ENCODE peak calls at places on chromosomes 7 and 10, in five cellular contexts. B, S, E, J and I are unnamed samples.

GRCh38 chr10:131812012-131812403 is 88.8 kb upstream of the PPP2R2D start:
- DNase-seq in B (no peak), S (no peak), E (no peak), J (peak), I (no peak)

GRCh38 chr10:14674376-14675050 is 100.2 kb downstream of the FAM107B start:
- DNase-seq in B (no peak), S (no peak), E (no peak), J (no peak), I (no peak)

GRCh38 chr7:94003446-94004023 is 620 bp downstream of the BET1 start:
- DNase-seq in B (no peak), S (peak), E (peak), J (no peak), I (no peak)

GRCh38 chr10:43193496-43194080 is 55.3 kb downstream of the CSGALNACT2 start:
- DNase-seq in B (no peak), S (no peak), E (no peak), J (no peak), I (no peak)

GRCh38 chr7:51017576-51018535 is 235.2 kb upstream of the GRB10 start:
- DNase-seq in B (no peak), S (no peak), E (no peak), J (peak), I (no peak)

GRCh38 chr10:82953331-82953730 is 1078.3 kb downstream of the NRG3 start:
- DNase-seq in B (no peak), S (peak), E (no peak), J (no peak), I (no peak)

GRCh38 chr10:119319161-119319919 is 112.0 kb downstream of the GRK5 start:
- DNase-seq in B (no peak), S (no peak), E (no peak), J (no peak), I (no peak)

GRCh38 chr7:19069842-19070241 is 47.6 kb downstream of the TWIST1 start:
- DNase-seq in B (no peak), S (peak), E (peak), J (no peak), I (peak)

GRCh38 chr10:98331888-98332287 is 63.9 kb upstream of the LOXL4 start:
- DNase-seq in B (no peak), S (no peak), E (peak), J (no peak), I (no peak)

GRCh38 chr7:41870505-41871138 is 167.7 kb upstream of the INHBA start:
- DNase-seq in B (no peak), S (peak), E (peak), J (no peak), I (no peak)

GRCh38 chr7:43294080-43294630 is 181.7 kb downstream of the HECW1 start:
- DNase-seq in B (no peak), S (peak), E (peak), J (no peak), I (peak)

GRCh38 chr10:89644691-89644966 is 413 bp downstream of the PANK1 start:
- DNase-seq in B (no peak), S (no peak), E (no peak), J (no peak), I (no peak)

GRCh38 chr7:98250789-98251188 is 1.2 kb downstream of the TECPR1 start:
- DNase-seq in B (peak), S (no peak), E (no peak), J (no peak), I (no peak)

GRCh38 chr10:16843252-16843870 is 26.1 kb upstream of the RSU1 start:
- DNase-seq in B (no peak), S (peak), E (peak), J (no peak), I (peak)

GRCh38 chr10:15824498-15824897 is 35.8 kb downstream of the MINDY3 start:
- DNase-seq in B (no peak), S (peak), E (peak), J (no peak), I (peak)

GRCh38 chr7:16504019-16504418 is 22.6 kb upstream of the LRRC72 start:
- DNase-seq in B (no peak), S (peak), E (peak), J (no peak), I (no peak)

GRCh38 chr10:6504296-6504695 is 75.8 kb downstream of the PRKCQ start:
- DNase-seq in B (no peak), S (no peak), E (no peak), J (no peak), I (no peak)

GRCh38 chr7:54201501-54201900 is 340.7 kb upstream of the VSTM2A start:
- DNase-seq in B (no peak), S (no peak), E (no peak), J (no peak), I (no peak)

GRCh38 chr7:142563470-142563869 is 185.8 kb upstream of the PRSS1 start:
- DNase-seq in B (no peak), S (peak), E (peak), J (no peak), I (no peak)

GRCh38 chr10:43262902-43263466 is 3.9 kb downstream of the RASGEF1A start:
- DNase-seq in B (no peak), S (no peak), E (no peak), J (no peak), I (no peak)

GRCh38 chr10:3435671-3436070 is 263.1 kb upstream of the PITRM1 start:
- DNase-seq in B (no peak), S (peak), E (peak), J (no peak), I (peak)

GRCh38 chr10:29099001-29099400 is 189.9 kb upstream of the LYZL1 start:
- DNase-seq in B (no peak), S (no peak), E (no peak), J (no peak), I (no peak)

GRCh38 chr7:916291-916941 is 38.1 kb downstream of the ADAP1 start:
- DNase-seq in B (no peak), S (peak), E (no peak), J (no peak), I (no peak)

GRCh38 chr10:11746883-11747539 is 4.8 kb downstream of the ECHDC3 start:
- DNase-seq in B (no peak), S (no peak), E (no peak), J (no peak), I (peak)

GRCh38 chr7:35729061-35729783 is 34.3 kb upstream of the HERPUD2 start:
- DNase-seq in B (no peak), S (no peak), E (no peak), J (no peak), I (no peak)

GRCh38 chr7:33262476-33262875 is 133.1 kb downstream of the BBS9 start:
- DNase-seq in B (no peak), S (peak), E (peak), J (no peak), I (peak)

DNA sequence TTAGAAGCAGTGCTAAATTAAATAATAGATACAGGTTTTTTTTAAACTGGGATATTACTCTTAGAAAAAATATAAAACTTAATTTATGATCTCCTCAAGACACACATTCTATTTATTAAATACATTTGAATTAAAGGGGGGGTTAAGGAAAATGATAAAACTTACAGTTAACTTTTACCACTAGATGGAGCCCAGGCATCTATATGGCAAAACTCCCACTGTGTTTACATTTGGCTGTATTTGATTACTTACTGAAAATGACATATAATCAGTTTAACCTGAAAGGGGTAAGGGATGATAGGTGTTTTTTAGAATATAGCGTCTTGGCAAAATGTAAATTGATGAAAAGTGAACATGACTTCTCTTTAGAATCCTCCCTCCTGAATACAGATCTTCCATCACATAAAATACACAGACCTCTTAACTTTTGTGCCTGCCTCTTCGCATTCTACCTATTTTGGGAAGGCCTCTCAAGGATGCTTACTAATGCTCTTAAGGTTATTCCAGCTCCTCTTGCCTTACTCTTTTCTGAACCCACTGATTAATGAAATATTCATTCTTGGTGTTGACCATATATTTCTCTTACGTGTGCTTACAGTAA is 235.7 kb downstream of the AGMO start:
- DNase-seq in B (no peak), S (peak), E (peak), J (no peak), I (peak)
- TF ChIP-seq CTCF in B (no peak), S (peak), E (peak), J (peak), I (peak)

GRCh38 chr7:108097703-108098102 is 32.5 kb downstream of the LAMB4 start:
- DNase-seq in B (no peak), S (no peak), E (no peak), J (no peak), I (peak)
- TF ChIP-seq CTCF in B (no peak), S (no peak), E (peak), J (no peak), I (peak)

GRCh38 chr10:80497187-80498038 is 40.3 kb upstream of the SH2D4B start:
- DNase-seq in B (no peak), S (peak), E (peak), J (peak), I (peak)

GRCh38 chr10:80496555-80497172 is 41.0 kb upstream of the SH2D4B start:
- DNase-seq in B (no peak), S (no peak), E (no peak), J (no peak), I (no peak)

GRCh38 chr10:80500572-80501380 is 36.9 kb upstream of the SH2D4B start:
- DNase-seq in B (no peak), S (no peak), E (peak), J (no peak), I (peak)

GRCh38 chr10:80498039-80498832 is 39.5 kb upstream of the SH2D4B start:
- DNase-seq in B (no peak), S (no peak), E (no peak), J (no peak), I (no peak)

DNA sequence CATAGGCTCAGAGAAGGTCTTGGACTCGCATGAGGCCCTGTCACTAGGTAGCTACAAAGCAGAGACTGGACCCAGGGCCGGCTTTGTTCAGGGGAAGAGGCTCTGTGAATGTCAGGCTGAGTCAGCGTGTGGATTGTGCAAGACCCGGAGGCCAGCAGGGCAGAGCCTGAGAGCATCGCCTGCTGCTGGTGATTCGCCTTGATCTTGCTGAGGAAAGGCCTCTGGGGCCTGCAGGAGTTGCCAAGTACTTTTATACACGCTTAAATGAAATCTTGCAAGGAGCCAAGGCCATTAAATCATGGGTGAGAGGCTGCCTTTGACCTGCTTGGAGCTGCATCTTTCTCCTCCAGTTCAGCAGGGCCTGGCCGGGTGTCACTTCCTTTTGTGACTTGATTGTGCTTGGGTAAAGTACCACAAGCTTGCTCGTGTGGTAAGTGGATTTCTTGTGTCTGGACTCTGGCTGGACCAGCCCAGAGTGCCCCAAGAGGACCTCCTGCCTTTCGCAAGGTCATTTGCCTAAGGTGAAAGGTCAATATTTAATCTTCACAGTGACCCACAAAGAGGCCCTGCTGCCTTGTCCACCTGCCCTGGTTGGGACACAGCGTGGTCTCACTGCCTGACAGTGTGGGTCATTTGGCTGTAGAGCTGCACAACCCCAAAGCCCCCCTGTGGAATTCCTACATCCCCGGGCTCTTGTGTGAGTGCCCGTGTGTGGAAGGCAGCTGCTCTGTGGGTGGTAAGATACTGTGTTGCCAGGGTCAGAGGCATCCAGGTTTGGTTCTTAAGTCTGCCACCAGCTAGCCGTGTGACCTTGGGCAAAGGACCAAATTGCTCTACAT is 38.6 kb upstream of the SH2D4B start:
- DNase-seq in B (peak), S (peak), E (peak), J (peak), I (peak)
- TF ChIP-seq CTCF in B (no peak), S (no peak), E (no peak), J (no peak), I (no peak)

DNA sequence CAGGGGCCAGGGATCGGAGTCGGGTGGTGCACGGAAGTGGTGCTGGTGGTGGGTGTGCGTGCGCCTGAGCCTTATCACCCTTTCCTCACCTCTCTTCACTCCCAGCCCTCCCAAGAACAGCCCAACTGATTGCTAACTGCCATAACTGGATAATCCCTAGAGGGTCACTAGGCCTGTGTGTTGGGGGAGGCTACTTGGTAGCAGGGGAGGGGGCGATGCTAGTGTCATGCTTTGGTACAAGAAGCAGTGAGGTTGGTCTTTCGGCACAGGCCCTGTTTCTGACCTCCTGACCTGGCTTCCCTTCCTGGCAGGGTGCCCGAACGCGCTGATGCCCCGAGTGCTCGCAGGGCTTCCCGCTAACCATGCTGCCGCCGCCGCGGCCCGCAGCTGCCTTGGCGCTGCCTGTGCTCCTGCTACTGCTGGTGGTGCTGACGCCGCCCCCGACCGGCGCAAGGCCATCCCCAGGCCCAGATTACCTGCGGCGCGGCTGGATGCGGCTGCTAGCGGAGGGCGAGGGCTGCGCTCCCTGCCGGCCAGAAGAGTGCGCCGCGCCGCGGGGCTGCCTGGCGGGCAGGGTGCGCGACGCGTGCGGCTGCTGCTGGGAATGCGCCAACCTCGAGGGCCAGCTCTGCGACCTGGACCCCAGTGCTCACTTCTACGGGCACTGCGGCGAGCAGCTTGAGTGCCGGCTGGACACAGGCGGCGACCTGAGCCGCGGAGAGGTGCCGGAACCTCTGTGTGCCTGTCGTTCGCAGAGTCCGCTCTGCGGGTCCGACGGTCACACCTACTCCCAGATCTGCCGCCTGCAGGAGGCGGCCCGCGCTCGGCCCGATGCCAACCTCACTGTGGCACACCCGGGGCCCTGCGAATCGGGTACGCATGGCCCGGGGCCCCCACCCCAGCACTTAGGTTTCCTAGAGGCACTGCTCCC is 707 bp downstream of the KAZALD1 start:
- DNase-seq in B (peak), S (peak), E (peak), J (no peak), I (peak)
- TF ChIP-seq CTCF in B (peak), S (peak), E (no peak), J (peak), I (peak)

GRCh38 chr10:76354349-76354748 is 922.9 kb downstream of the LRMDA start:
- DNase-seq in B (no peak), S (no peak), E (no peak), J (no peak), I (no peak)

GRCh38 chr10:76354921-76355320 is 923.5 kb downstream of the LRMDA start:
- DNase-seq in B (no peak), S (no peak), E (no peak), J (no peak), I (no peak)

GRCh38 chr10:76359001-76359400 is 927.6 kb downstream of the LRMDA start:
- DNase-seq in B (no peak), S (peak), E (peak), J (no peak), I (no peak)

GRCh38 chr10:76356557-76356956 is 925.1 kb downstream of the LRMDA start:
- DNase-seq in B (no peak), S (peak), E (peak), J (no peak), I (no peak)

DNA sequence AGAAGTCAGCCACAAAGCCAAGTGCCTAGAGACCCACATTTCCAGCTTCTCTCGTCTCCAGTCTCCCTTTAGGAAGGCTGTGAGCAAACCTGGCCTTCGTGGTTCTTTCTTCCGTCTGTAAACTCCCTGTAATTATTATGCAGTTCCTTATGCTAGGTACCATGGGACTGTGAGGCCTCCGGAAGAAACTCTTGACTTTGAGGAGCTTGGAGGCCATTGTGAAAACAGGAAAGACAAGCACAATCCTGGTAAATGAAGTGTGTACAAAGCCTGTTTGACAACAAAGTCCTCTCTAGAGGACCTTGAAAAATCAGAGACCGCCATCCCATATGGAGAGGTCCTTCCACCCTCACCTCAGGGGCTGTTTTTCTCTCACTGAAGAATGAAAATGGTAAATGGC is 926.3 kb downstream of the LRMDA start:
- DNase-seq in B (no peak), S (no peak), E (no peak), J (no peak), I (no peak)
- TF ChIP-seq CTCF in B (no peak), S (no peak), E (no peak), J (no peak), I (no peak)

DNA sequence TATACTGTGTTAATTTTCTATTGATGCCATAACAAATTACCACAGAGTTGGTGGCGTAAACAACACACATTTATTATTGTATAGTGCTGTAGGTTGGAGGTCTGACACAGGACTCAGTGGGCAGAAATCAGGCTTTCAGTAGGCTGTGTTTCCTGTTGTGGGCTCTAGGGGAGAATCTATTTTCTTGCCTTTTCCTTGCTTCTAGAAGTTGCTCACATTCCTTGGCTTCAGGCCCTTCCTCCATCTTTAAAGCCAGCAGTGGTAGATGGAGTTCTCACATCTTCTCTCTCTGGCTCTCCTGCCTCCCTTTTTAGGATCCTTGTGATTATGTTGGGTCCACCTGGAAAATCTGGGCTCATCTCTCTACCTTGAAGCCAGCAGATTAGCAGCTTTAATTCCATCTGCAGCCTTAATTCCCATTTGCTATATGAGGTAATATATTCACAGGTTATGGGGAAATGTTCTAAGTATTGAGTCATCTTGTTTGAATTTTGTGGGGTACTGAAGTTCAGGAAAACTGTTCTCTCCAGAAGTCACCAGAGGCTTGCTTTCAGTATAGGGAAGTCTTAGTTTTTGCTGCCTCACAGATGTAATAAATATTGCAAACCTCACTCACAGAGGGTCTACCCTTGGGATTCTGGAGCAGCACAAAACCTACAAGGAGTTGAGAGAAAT is 38.9 kb downstream of the CCNY start:
- DNase-seq in B (no peak), S (peak), E (peak), J (no peak), I (peak)
- TF ChIP-seq CTCF in B (no peak), S (no peak), E (peak), J (no peak), I (peak)

DNA sequence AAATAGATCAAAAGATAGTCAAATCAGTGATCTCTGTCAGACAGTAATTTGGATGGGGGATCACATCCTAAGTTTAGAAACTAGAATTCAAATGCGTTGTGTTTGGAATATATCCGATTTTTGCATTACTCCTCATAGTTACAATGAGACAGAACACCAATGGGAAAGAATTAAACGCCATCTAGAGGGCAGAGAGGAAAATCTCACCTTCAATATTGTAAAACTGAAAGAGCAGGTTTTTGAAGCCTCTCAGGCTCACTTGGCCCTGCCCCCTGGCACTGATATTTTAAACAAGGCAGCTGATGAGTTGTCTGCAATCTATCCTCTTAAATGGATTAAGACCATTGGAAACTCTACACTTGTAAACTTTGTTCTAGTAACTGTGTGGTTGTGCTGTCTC is 17.7 kb downstream of the FRG2B start:
- DNase-seq in B (no peak), S (peak), E (peak), J (no peak), I (peak)
- TF ChIP-seq CTCF in B (no peak), S (peak), E (peak), J (no peak), I (peak)